ENCODE peak calls at places on chromosomes 12 and 14, in ten cellular contexts. One of them, this sample, is unnamed.

GRCh38 chr12:52377266-52377665 is 8.2 kb downstream of the KRT84 start:
- DNase-seq in HL-60: no peak
- DNase-seq in left cardiac atrium: no peak
- DNase-seq in stimulated activated CD4-positive, alpha-beta T cell treated with anti-CD3 and anti-CD28 coated beads, Interleukin-15, amount 100 ng/mL, for 24 hours: no peak
- DNase-seq in NCI-H146: no peak
- DNase-seq in Calu3: no peak
- DNase-seq in GM20000: no peak
- DNase-seq in midbrain: no peak
- DNase-seq in AG04450: no peak
- DNase-seq in D721Med: no peak
- DNase-seq in this sample: no peak

GRCh38 chr12:71642264-71642663 is 21.4 kb downstream of the ZFC3H1 start:
- DNase-seq in Calu3: no peak
- DNase-seq in midbrain: no peak
- DNase-seq in HL-60: no peak
- DNase-seq in left cardiac atrium: no peak
- DNase-seq in GM20000: no peak
- DNase-seq in D721Med: no peak
- DNase-seq in stimulated activated CD4-positive, alpha-beta T cell treated with anti-CD3 and anti-CD28 coated beads, Interleukin-15, amount 100 ng/mL, for 24 hours: no peak
- DNase-seq in NCI-H146: no peak
- DNase-seq in AG04450: no peak
- DNase-seq in this sample: no peak

GRCh38 chr14:31660191-31660590 is 99.0 kb downstream of the NUBPL start:
- DNase-seq in stimulated activated CD4-positive, alpha-beta T cell treated with anti-CD3 and anti-CD28 coated beads, Interleukin-15, amount 100 ng/mL, for 24 hours: no peak
- DNase-seq in NCI-H146: no peak
- DNase-seq in AG04450: no peak
- DNase-seq in Calu3: no peak
- DNase-seq in HL-60: no peak
- DNase-seq in GM20000: peak
- DNase-seq in midbrain: no peak
- DNase-seq in left cardiac atrium: no peak
- DNase-seq in D721Med: no peak
- DNase-seq in this sample: no peak

GRCh38 chr12:95646781-95647184 is 95.5 kb upstream of the USP44 start:
- DNase-seq in midbrain: no peak
- DNase-seq in HL-60: no peak
- DNase-seq in GM20000: no peak
- DNase-seq in Calu3: no peak
- DNase-seq in NCI-H146: no peak
- DNase-seq in D721Med: no peak
- DNase-seq in stimulated activated CD4-positive, alpha-beta T cell treated with anti-CD3 and anti-CD28 coated beads, Interleukin-15, amount 100 ng/mL, for 24 hours: no peak
- DNase-seq in left cardiac atrium: no peak
- DNase-seq in AG04450: peak
- DNase-seq in this sample: no peak

GRCh38 chr12:127785936-127786335 is 481.0 kb upstream of the TMEM132C start:
- DNase-seq in AG04450: no peak
- DNase-seq in D721Med: no peak
- DNase-seq in NCI-H146: no peak
- DNase-seq in HL-60: no peak
- DNase-seq in midbrain: no peak
- DNase-seq in left cardiac atrium: no peak
- DNase-seq in GM20000: no peak
- DNase-seq in Calu3: no peak
- DNase-seq in stimulated activated CD4-positive, alpha-beta T cell treated with anti-CD3 and anti-CD28 coated beads, Interleukin-15, amount 100 ng/mL, for 24 hours: no peak
- DNase-seq in this sample: no peak

GRCh38 chr14:63993992-63994391 is 141.2 kb downstream of the SYNE2 start:
- DNase-seq in AG04450: no peak
- DNase-seq in HL-60: no peak
- DNase-seq in Calu3: no peak
- DNase-seq in GM20000: no peak
- DNase-seq in midbrain: no peak
- DNase-seq in left cardiac atrium: no peak
- DNase-seq in D721Med: no peak
- DNase-seq in NCI-H146: no peak
- DNase-seq in stimulated activated CD4-positive, alpha-beta T cell treated with anti-CD3 and anti-CD28 coated beads, Interleukin-15, amount 100 ng/mL, for 24 hours: no peak
- DNase-seq in this sample: no peak

GRCh38 chr14:101128478-101129450 is 225.2 kb upstream of the RTL1 start:
- DNase-seq in NCI-H146: no peak
- DNase-seq in GM20000: no peak
- DNase-seq in HL-60: no peak
- DNase-seq in stimulated activated CD4-positive, alpha-beta T cell treated with anti-CD3 and anti-CD28 coated beads, Interleukin-15, amount 100 ng/mL, for 24 hours: no peak
- DNase-seq in midbrain: no peak
- DNase-seq in AG04450: no peak
- DNase-seq in D721Med: no peak
- DNase-seq in Calu3: no peak
- DNase-seq in left cardiac atrium: peak
- DNase-seq in this sample: no peak

GRCh38 chr12:60834372-60834771 is 1238.5 kb downstream of the SLC16A7 start:
- DNase-seq in HL-60: no peak
- DNase-seq in NCI-H146: no peak
- DNase-seq in Calu3: no peak
- DNase-seq in GM20000: no peak
- DNase-seq in left cardiac atrium: no peak
- DNase-seq in midbrain: no peak
- DNase-seq in AG04450: no peak
- DNase-seq in stimulated activated CD4-positive, alpha-beta T cell treated with anti-CD3 and anti-CD28 coated beads, Interleukin-15, amount 100 ng/mL, for 24 hours: no peak
- DNase-seq in D721Med: no peak
- DNase-seq in this sample: no peak

GRCh38 chr14:24307575-24308341 is at the start of gene CIDEB:
- DNase-seq in midbrain: no peak
- DNase-seq in GM20000: peak
- DNase-seq in left cardiac atrium: peak
- DNase-seq in stimulated activated CD4-positive, alpha-beta T cell treated with anti-CD3 and anti-CD28 coated beads, Interleukin-15, amount 100 ng/mL, for 24 hours: peak
- DNase-seq in D721Med: peak
- DNase-seq in HL-60: no peak
- DNase-seq in NCI-H146: peak
- DNase-seq in Calu3: peak
- DNase-seq in AG04450: no peak
- DNase-seq in this sample: peak

GRCh38 chr14:77133718-77134338 is 7.8 kb downstream of the ZDHHC22 start:
- DNase-seq in midbrain: no peak
- DNase-seq in GM20000: peak
- DNase-seq in D721Med: no peak
- DNase-seq in left cardiac atrium: peak
- DNase-seq in HL-60: no peak
- DNase-seq in Calu3: peak
- DNase-seq in NCI-H146: no peak
- DNase-seq in AG04450: peak
- DNase-seq in stimulated activated CD4-positive, alpha-beta T cell treated with anti-CD3 and anti-CD28 coated beads, Interleukin-15, amount 100 ng/mL, for 24 hours: peak
- DNase-seq in this sample: peak

GRCh38 chr12:19015285-19015684 is 114.2 kb upstream of the PLEKHA5 start:
- DNase-seq in left cardiac atrium: no peak
- DNase-seq in HL-60: no peak
- DNase-seq in stimulated activated CD4-positive, alpha-beta T cell treated with anti-CD3 and anti-CD28 coated beads, Interleukin-15, amount 100 ng/mL, for 24 hours: no peak
- DNase-seq in AG04450: no peak
- DNase-seq in GM20000: no peak
- DNase-seq in NCI-H146: no peak
- DNase-seq in D721Med: no peak
- DNase-seq in midbrain: no peak
- DNase-seq in Calu3: no peak
- DNase-seq in this sample: no peak

GRCh38 chr12:116142936-116143882 is 134.3 kb downstream of the MED13L start:
- DNase-seq in GM20000: peak
- DNase-seq in midbrain: no peak
- DNase-seq in stimulated activated CD4-positive, alpha-beta T cell treated with anti-CD3 and anti-CD28 coated beads, Interleukin-15, amount 100 ng/mL, for 24 hours: no peak
- DNase-seq in Calu3: no peak
- DNase-seq in HL-60: no peak
- DNase-seq in D721Med: no peak
- DNase-seq in NCI-H146: no peak
- DNase-seq in AG04450: no peak
- DNase-seq in left cardiac atrium: no peak
- DNase-seq in this sample: peak

GRCh38 chr12:53190108-53190729 is 9.5 kb upstream of the CSAD start:
- DNase-seq in Calu3: peak
- DNase-seq in D721Med: no peak
- DNase-seq in stimulated activated CD4-positive, alpha-beta T cell treated with anti-CD3 and anti-CD28 coated beads, Interleukin-15, amount 100 ng/mL, for 24 hours: peak
- DNase-seq in HL-60: no peak
- DNase-seq in NCI-H146: peak
- DNase-seq in midbrain: peak
- DNase-seq in left cardiac atrium: peak
- DNase-seq in AG04450: no peak
- DNase-seq in GM20000: peak
- DNase-seq in this sample: no peak

This sample was measured in KBM-7.